ENCODE peak calls at places on chromosomes 11 and 22, in four cellular contexts. Y is K562, E is GM12891, I is GM12878. R is an unnamed sample.

GRCh38 chr11:121236115-121237001 is 56.2 kb upstream of the SC5D start:
- DNase-seq in Y (no peak), I (peak), E (no peak), R (no peak)

GRCh38 chr22:44129614-44129976 is 51.1 kb upstream of the PARVG start:
- DNase-seq in Y (peak), E (no peak), I (no peak), R (no peak)

GRCh38 chr11:69887330-69887729 is 68.1 kb upstream of the FGF3 start:
- DNase-seq in I (no peak), E (no peak), Y (no peak), R (no peak)

GRCh38 chr11:92753161-92753560 is 216.3 kb upstream of the MTNR1B start:
- DNase-seq in Y (no peak), E (no peak), I (no peak), R (no peak)

GRCh38 chr22:32803020-32803758 is 1.7 kb downstream of the TIMP3 start:
- DNase-seq in E (no peak), I (no peak), Y (no peak), R (no peak)

GRCh38 chr11:126331286-126331685 is 24.2 kb upstream of the ST3GAL4 start:
- DNase-seq in E (no peak), Y (no peak), I (no peak), R (no peak)

GRCh38 chr22:32531955-32532818 is 57.6 kb downstream of the FBXO7 start:
- DNase-seq in I (no peak), Y (peak), E (no peak), R (no peak)

GRCh38 chr11:70247042-70247709 is 23.3 kb upstream of the PPFIA1 start:
- DNase-seq in I (no peak), Y (no peak), E (no peak), R (peak)

GRCh38 chr22:17578129-17578754 is 14.9 kb downstream of the SLC25A18 start:
- DNase-seq in I (no peak), Y (no peak), E (no peak), R (no peak)

GRCh38 chr11:123429851-123430735 is at the start of gene GRAMD1B:
- DNase-seq in Y (no peak), I (no peak), E (peak), R (peak)

GRCh38 chr11:64885367-64886286 is 7.2 kb upstream of the EHD1 start:
- DNase-seq in Y (peak), I (no peak), E (no peak), R (peak)

GRCh38 chr11:350723-351255 is 18.5 kb upstream of the B4GALNT4 start:
- DNase-seq in I (peak), E (no peak), Y (peak), R (peak)

DNA sequence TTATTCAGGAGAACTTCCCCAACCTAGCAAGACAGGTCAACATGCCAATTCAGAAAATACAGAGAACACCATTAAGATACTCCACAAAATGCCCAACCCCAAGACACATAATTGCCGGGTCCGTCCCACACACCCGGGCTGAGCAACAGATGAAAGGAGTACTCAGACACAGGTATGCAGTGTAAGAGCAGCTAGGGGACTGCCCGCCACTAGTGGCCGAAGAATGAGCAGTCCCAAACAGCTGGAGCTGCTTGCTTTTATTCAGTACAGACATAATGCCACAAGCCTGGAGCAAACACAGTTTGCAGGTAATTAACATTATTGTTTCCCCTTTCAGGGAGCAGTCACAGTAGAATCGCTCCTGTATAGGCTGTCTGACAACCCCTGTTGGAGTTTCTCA is 364.6 kb downstream of the LUZP2 start:
- DNase-seq in I (no peak), Y (no peak), E (no peak), R (no peak)
- TF ChIP-seq SPI1 in I (no peak), Y (no peak), E (no peak), R (no peak)

DNA sequence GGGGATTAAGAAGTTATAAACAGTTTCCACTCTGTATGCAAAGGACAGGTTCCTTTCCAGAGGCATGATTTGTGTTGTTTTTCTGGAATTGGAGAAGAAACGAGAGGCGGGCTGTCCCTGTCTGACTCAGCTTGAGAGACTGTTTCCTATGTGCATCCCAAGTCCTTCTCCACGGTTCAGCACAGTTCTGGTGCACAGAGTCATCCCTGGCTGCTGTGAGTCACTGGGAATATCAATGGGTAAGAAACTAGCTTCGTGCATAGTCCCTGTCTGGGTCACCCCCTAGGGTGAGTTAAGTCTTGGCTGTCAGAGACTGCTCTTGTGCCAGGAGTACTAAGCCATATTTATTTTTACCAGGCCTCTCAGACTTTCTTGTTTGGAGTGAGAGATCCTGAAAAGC is 2.4 kb upstream of the LRP4 start:
- DNase-seq in E (no peak), Y (no peak), I (no peak), R (no peak)
- TF ChIP-seq POLR2AphosphoS5 in E (no peak), Y (no peak), I (no peak), R (no peak)

DNA sequence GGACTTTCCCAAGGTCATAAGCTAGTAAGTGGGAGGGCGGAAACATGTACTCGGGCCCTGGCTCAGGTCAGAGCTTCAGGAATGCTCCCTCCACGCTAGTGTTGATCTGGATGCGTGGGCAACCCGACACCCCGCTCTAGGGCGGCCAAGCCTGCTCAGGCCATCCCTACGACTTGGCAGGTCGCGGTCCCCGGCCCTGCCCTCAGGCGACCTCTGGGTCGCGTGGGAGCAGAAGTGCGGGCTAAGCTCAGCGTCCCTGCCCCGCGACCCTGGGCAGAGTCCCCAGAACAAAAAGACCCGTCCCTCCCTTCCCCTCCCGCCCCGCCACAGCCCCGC is 781 bp upstream of the TEF start:
- DNase-seq in I (no peak), Y (peak), E (no peak), R (no peak)
- TF ChIP-seq SPI1 in I (no peak), Y (no peak), E (no peak), R (no peak)

GRCh38 chr22:46051646-46052045 is 74.7 kb upstream of the WNT7B start:
- DNase-seq in Y (no peak), I (no peak), E (no peak), R (no peak)

GRCh38 chr22:46052331-46052771 is 75.4 kb upstream of the WNT7B start:
- DNase-seq in E (no peak), Y (no peak), I (no peak), R (no peak)

GRCh38 chr22:46054091-46054877 is 77.3 kb upstream of the WNT7B start:
- DNase-seq in E (no peak), I (no peak), Y (peak), R (peak)

GRCh38 chr22:46053563-46054090 is 76.7 kb upstream of the WNT7B start:
- DNase-seq in I (no peak), E (peak), Y (no peak), R (no peak)

GRCh38 chr22:46052801-46053562 is 76.0 kb upstream of the WNT7B start:
- DNase-seq in I (no peak), Y (no peak), E (no peak), R (no peak)
- TF ChIP-seq POLR2AphosphoS5 in I (no peak), Y (no peak), E (no peak), R (no peak)

DNA sequence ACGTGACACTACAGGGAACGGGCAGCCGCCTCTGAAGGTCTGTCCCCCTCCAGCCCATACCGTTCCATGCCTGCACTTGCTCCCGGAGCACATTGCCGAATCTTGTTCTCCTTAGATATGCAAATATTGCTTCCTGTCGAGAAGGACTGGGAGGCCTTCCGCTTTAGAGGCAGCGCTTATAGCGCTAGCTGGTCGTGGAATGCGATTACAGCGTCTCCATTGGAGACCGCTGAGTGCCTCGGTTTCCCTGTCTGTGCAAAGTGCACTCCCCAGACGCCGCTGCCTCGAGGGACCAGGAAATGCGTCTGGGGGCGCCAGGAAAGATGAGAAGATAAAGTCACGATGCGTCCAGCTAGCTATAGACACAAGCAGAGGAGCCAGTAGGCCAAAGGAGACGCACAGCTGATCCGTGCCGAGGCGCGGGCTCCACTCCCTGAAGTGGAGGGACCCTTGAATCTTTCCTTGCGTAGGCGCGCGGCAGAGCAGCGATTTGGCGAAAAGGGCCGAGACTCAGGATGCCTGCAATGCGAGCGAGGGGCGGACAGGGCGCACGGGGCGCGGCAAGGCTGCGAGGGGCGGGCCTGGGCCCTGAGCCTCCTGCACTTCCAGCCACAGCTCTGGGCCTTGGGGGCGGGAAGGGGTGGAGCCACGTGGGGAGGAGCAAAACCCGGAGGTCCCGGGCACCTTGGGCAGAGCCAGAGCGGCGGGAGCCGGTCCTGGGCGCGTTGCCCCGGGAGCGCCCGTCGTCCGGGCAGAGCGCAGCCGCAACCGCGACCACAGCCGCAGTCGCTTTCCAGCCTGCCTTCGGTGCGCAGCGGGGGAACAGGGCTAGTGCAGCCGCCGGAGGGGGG is at the start of gene RASSF10:
- DNase-seq in Y (no peak), E (peak), I (no peak), R (no peak)
- TF ChIP-seq SPI1 in Y (no peak), E (no peak), I (no peak), R (no peak)

DNA sequence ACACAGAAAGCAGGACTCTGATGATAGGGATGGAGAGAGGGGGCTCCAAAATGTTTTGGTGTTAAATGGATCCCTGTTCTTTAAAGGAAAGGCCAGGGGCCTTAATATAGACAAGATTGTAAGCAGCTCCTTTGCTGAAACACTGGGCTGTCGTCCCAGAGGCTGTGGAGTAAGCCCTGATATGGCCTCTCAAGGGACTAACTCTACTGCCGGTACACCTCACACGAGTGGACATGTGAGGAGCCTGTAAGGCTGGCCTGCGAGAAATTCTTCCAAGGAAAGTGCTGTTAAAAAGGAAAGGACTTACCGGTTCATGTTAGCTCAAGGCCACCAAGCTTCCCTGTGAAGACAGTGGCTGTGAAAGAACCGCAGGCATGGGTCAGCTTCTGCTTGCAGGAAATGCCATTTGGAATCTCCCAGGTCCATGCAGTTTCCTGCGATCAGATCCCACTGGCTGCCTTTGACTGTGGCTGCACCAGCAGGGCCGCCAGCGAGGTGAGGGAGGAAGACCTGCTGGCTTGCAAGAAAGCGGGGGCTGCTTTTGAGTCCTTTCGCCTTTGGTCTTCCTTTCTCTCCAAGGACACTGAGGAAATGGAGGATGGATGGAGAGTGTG is 106.6 kb downstream of the PRR5L start:
- DNase-seq in I (no peak), E (no peak), Y (no peak), R (no peak)
- TF ChIP-seq POLR2AphosphoS5 in I (no peak), E (no peak), Y (no peak), R (no peak)

GRCh38 chr11:61480261-61480660 is 28.3 kb upstream of the LRRC10B start:
- DNase-seq in Y (no peak), E (no peak), I (no peak), R (no peak)

GRCh38 chr11:61477126-61477525 is 31.4 kb upstream of the LRRC10B start:
- DNase-seq in E (no peak), I (no peak), Y (no peak), R (no peak)

GRCh38 chr11:61475433-61475832 is 33.1 kb upstream of the LRRC10B start:
- DNase-seq in E (no peak), I (no peak), Y (no peak), R (no peak)

GRCh38 chr11:61480936-61481335 is 27.6 kb upstream of the LRRC10B start:
- DNase-seq in E (no peak), I (no peak), Y (no peak), R (no peak)

GRCh38 chr11:61477734-61478148 is 30.8 kb upstream of the LRRC10B start:
- DNase-seq in I (no peak), E (peak), Y (peak), R (peak)
- TF ChIP-seq SPI1 in I (no peak), E (no peak), Y (no peak), R (no peak)

DNA sequence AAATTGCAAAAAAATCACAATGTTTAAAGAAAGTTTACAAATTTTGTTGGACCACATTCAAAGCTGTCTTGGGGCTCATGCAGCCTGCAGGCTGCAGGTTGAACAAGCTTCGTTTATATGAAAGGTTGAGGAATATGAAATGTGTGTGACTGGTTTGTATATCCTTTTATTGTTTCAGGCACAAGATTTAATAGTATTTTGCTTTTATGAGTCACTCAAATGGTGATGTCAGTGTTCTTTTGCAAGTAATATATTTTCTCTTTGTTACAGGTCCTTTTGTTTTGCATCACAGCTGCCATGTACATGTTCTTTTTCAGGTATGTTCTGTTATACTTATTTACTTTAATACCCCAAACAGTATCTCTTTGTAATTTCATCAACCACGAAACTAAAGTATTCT is 198.6 kb downstream of the TMEM135 start:
- DNase-seq in E (no peak), Y (no peak), I (no peak), R (no peak)
- TF ChIP-seq POLR2AphosphoS5 in E (no peak), Y (no peak), I (no peak), R (no peak)

R was measured in HL-60.